ENCODE peak calls at places on chromosomes 16 and 17, in four cellular contexts. L is IMR-90, Y is cardiac muscle cell, F is HFF-Myc. R is an unnamed sample.

GRCh38 chr17:48597775-48598631 is 4.4 kb upstream of the HOXB5 start:
- DNase-seq in L (peak), Y (no peak), F (no peak), R (no peak)

GRCh38 chr17:65544658-65545057 is 16.8 kb downstream of the AXIN2 start:
- DNase-seq in L (no peak), Y (no peak), F (no peak), R (no peak)

GRCh38 chr17:49915670-49916069 is 53.3 kb upstream of the DLX4 start:
- DNase-seq in L (no peak), Y (no peak), F (no peak), R (no peak)

GRCh38 chr17:27585153-27585681 is 45.8 kb upstream of the LGALS9 start:
- DNase-seq in L (no peak), Y (no peak), F (no peak), R (no peak)

GRCh38 chr17:47229535-47230443 is 20.6 kb downstream of the MYL4 start:
- DNase-seq in L (peak), Y (peak), F (peak), R (peak)

GRCh38 chr17:51441431-51441830 is 181.1 kb downstream of the UTP18 start:
- DNase-seq in L (no peak), Y (no peak), F (no peak), R (no peak)

GRCh38 chr17:30238003-30238344 is 2.5 kb upstream of the SLC6A4 start:
- DNase-seq in L (no peak), Y (no peak), F (no peak), R (no peak)

GRCh38 chr17:12667299-12667958 is 1.7 kb downstream of the MYOCD start:
- DNase-seq in L (peak), Y (peak), F (no peak), R (peak)

GRCh38 chr16:89431616-89432015 is 58.7 kb downstream of the ANKRD11 start:
- DNase-seq in L (no peak), Y (no peak), F (no peak), R (no peak)

GRCh38 chr16:71461686-71462648 is at the start of gene ZNF23:
- DNase-seq in L (peak), Y (peak), F (no peak), R (peak)

GRCh38 chr17:42845918-42846593 is 1.7 kb downstream of the AOC2 start:
- DNase-seq in L (no peak), Y (no peak), F (no peak), R (no peak)

GRCh38 chr17:52027081-52027480 is 131.4 kb downstream of the CA10 start:
- DNase-seq in L (no peak), Y (no peak), F (no peak), R (no peak)

GRCh38 chr17:65783845-65784334 is 222.4 kb upstream of the AXIN2 start:
- DNase-seq in L (peak), Y (peak), F (peak), R (peak)

GRCh38 chr16:15958703-15959348 is 9.4 kb downstream of the ABCC1 start:
- DNase-seq in L (no peak), Y (no peak), F (no peak), R (no peak)

GRCh38 chr17:50275279-50275678 is 1.0 kb downstream of the TMEM92 start:
- DNase-seq in L (no peak), Y (no peak), F (no peak), R (no peak)

GRCh38 chr16:11240636-11241473 is 15.1 kb downstream of the SOCS1 start:
- DNase-seq in L (no peak), Y (no peak), F (no peak), R (no peak)

GRCh38 chr16:73124665-73125064 is 76.7 kb upstream of the ZFHX3 start:
- DNase-seq in L (no peak), Y (no peak), F (no peak), R (no peak)

GRCh38 chr17:4147751-4148310 is 4.8 kb downstream of the CYB5D2 start:
- DNase-seq in L (peak), Y (no peak), F (no peak), R (no peak)

GRCh38 chr16:87086575-87086974 is 230.6 kb downstream of the C16orf95 start:
- DNase-seq in L (peak), Y (peak), F (peak), R (no peak)

GRCh38 chr16:66942981-66943380 is 7.7 kb downstream of the CES2 start:
- DNase-seq in L (no peak), Y (no peak), F (no peak), R (no peak)

GRCh38 chr16:56617212-56618085 is 8.1 kb upstream of the MT1E start:
- DNase-seq in L (peak), Y (peak), F (no peak), R (no peak)

GRCh38 chr17:58822148-58823050 is 66.7 kb downstream of the PPM1E start:
- DNase-seq in L (no peak), Y (peak), F (no peak), R (no peak)

GRCh38 chr16:72241930-72242329 is 70.0 kb upstream of the PMFBP1 start:
- DNase-seq in L (peak), Y (peak), F (peak), R (peak)

GRCh38 chr17:49670641-49671040 is 7.3 kb downstream of the SPOP start:
- DNase-seq in L (no peak), Y (no peak), F (no peak), R (no peak)

GRCh38 chr17:41645371-41646063 is 21.1 kb upstream of the KRT17 start:
- DNase-seq in L (peak), Y (peak), F (no peak), R (no peak)

GRCh38 chr16:11624645-11625607 is 38.2 kb upstream of the LITAF start:
- DNase-seq in L (no peak), Y (no peak), F (no peak), R (no peak)

GRCh38 chr17:63841350-63842172 is 924 bp downstream of the SMARCD2 start:
- DNase-seq in L (peak), Y (peak), F (no peak), R (no peak)

GRCh38 chr17:69018022-69018615 is 42.6 kb downstream of the ABCA9 start:
- DNase-seq in L (no peak), Y (no peak), F (no peak), R (no peak)

GRCh38 chr16:52251495-52251894 is 295.4 kb downstream of the TOX3 start:
- DNase-seq in L (no peak), Y (peak), F (no peak), R (no peak)

GRCh38 chr17:37490022-37490587 is 414 bp downstream of the DUSP14 start:
- DNase-seq in L (peak), Y (peak), F (no peak), R (no peak)

GRCh38 chr16:87836844-87837581 is 32.3 kb downstream of the SLC7A5 start:
- DNase-seq in L (no peak), Y (peak), F (no peak), R (no peak)

GRCh38 chr17:40675905-40676304 is 10.9 kb upstream of the KRT222 start:
- DNase-seq in L (no peak), Y (no peak), F (no peak), R (no peak)

GRCh38 chr16:10616744-10617640 is 36.6 kb upstream of the EMP2 start:
- DNase-seq in L (peak), Y (peak), F (no peak), R (no peak)

GRCh38 chr16:52546291-52546941 is 527 bp downstream of the TOX3 start:
- DNase-seq in L (no peak), Y (no peak), F (no peak), R (no peak)

GRCh38 chr17:48617515-48618365 is 2.6 kb upstream of the HOXB8 start:
- DNase-seq in L (no peak), Y (no peak), F (no peak), R (no peak)

GRCh38 chr16:4315185-4316102 is at the start of gene GLIS2:
- DNase-seq in L (peak), Y (peak), F (no peak), R (no peak)

GRCh38 chr17:76199466-76199865 is 40.8 kb downstream of the RNF157 start:
- DNase-seq in L (no peak), Y (no peak), F (no peak), R (no peak)

GRCh38 chr17:27541326-27542023 is 85.2 kb downstream of the KSR1 start:
- DNase-seq in L (no peak), Y (no peak), F (no peak), R (no peak)

GRCh38 chr17:79990704-79991103 is 45.0 kb downstream of the TBC1D16 start:
- DNase-seq in L (no peak), Y (no peak), F (no peak), R (no peak)

GRCh38 chr17:80886641-80887573 is 104.7 kb upstream of the CHMP6 start:
- DNase-seq in L (no peak), Y (no peak), F (no peak), R (no peak)

GRCh38 chr17:78364436-78365281 is 4.8 kb upstream of the SOCS3 start:
- DNase-seq in L (no peak), Y (no peak), F (no peak), R (no peak)
- H3K4me3 ChIP-seq in L (no peak), Y (no peak), F (no peak), R (no peak)

GRCh38 chr17:74432484-74433391 is 850 bp downstream of the GPRC5C start:
- DNase-seq in L (no peak), Y (no peak), F (no peak), R (no peak)
- H3K4me3 ChIP-seq in L (no peak), Y (peak), F (no peak), R (no peak)

GRCh38 chr17:19744922-19745757 is 3.0 kb downstream of the ALDH3A1 start:
- DNase-seq in L (peak), Y (peak), F (no peak), R (no peak)
- H3K4me3 ChIP-seq in L (no peak), Y (peak), F (no peak), R (peak)

GRCh38 chr17:44977740-44978584 is 9.9 kb upstream of the C1QL1 start:
- DNase-seq in L (no peak), Y (no peak), F (no peak), R (no peak)
- H3K4me3 ChIP-seq in L (no peak), Y (no peak), F (no peak), R (no peak)

DNA sequence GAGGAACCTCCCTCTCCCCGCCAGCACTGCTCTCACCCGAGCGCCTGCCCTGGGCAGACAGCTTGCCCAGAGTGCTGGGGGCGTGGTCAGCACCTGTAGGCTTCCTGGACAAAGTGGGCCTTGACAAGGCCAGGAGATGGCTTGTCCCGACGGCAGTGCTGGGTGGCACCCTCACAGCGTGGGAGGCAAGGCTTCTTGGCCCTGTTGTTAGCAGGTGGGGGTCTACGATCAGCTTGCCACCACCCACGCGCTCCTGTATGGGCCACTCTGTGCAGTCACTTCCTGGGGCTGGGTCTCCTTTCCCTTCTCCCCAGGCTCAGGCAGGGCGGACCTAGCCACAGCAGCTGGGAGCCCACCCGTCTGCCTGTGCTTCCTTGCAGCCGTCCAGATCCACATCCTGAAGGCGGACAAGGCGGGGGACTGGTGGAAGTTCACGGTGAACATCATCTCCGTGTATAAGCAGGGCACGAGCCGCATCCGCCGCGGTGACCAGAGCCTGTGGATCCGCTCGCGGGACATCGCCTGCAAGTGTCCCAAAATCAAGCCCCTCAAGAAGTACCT is 218.0 kb downstream of the NTN1 start:
- DNase-seq in L (no peak), Y (no peak), F (no peak), R (no peak)
- H3K4me3 ChIP-seq in L (peak), Y (peak), F (peak), R (peak)

DNA sequence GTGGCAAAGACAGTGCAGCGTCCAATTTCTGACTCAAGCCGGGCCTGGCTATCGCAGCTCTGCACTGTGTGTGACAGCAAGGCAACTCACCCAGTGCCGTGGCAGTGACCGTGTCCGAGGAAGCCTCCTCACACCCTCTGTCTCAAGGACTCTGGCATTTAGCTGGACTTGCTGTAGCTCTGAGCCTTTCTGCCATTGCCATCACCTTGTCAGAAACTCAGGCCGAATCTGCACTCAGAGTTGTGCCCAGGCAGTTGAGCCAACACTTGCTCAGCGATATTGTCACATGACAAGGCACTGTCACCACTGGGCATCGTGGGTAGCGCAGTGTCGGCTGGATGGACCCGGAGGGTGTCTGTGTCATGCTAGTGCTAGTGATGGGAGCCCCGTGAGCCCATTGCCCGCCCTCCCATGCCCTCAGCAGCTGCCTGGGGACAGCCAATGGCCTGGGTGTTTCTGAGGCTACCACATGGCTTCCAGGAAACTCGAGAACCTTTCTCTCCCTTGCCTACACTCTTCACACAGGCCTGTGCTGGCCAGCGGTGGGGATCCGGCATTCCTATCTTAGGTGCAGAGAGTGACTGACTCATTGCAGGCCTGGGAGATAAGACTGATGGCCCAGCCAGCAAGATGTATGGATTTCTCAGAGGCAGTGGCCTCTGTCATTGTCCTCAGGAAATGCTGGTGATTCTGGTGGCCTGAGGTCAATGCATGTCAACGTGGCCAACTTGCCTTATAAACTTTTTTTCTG is 22.1 kb upstream of the STH start:
- DNase-seq in L (peak), Y (peak), F (no peak), R (no peak)
- H3K4me3 ChIP-seq in L (no peak), Y (no peak), F (no peak), R (no peak)

GRCh38 chr16:83781-84615 is 6.0 kb downstream of the MPG start:
- DNase-seq in L (peak), Y (peak), F (no peak), R (no peak)
- H3K4me3 ChIP-seq in L (no peak), Y (no peak), F (no peak), R (no peak)

DNA sequence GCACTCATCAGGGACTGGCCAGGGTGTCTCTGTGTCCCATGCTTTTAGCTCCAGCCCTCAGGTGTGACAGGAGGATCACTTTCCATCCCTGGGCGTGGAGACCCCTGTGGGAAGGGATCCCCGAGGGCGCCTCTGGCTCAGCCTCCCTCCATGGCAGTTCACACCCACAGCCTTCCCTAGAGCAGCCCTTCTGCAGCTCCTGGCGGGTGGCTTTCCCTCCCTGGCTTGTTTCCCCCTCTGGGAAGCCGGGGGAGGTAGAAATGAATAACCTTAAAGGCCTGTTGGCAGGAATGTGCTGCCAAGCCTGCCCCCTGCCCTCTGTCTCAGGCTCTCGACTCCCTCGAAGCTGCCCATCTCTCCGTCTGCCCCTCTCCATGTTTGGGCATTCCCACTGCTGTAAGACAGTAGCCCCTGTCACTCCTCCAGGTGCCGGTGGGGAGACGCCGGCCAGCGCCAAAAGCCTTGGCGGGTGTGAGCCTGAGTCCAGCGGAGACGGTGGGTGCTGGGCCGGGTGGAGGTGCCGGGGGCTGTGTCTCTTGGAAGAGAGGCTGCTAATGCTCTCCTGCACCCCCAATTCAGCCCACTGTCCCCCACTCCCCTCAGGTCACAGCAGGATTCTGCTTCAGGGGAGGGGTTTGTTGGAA is 2.1 kb upstream of the ATP2A1 start:
- DNase-seq in L (no peak), Y (no peak), F (no peak), R (no peak)
- H3K4me3 ChIP-seq in L (no peak), Y (no peak), F (no peak), R (no peak)

R was measured in AG04450.